ENCODE peak calls at places on chromosomes 3 and 15, in ten cellular contexts. F is sigmoid colon, C is esophagus squamous epithelium, T is heart left ventricle, B is transverse colon, N is adrenal gland, O is ovary, U is stomach, W is body of pancreas, R is A549. Z is an unnamed sample. For H3K4me1, the result is how much of the 10 kb centered on the place peaks cover.

GRCh38 chr15:99052205-99052604 is 44.6 kb upstream of the PGPEP1L start:
- DNase-seq in F (no peak), C (no peak), T (no peak), B (no peak), N (no peak), O (no peak), U (no peak), W (no peak), R (no peak), Z (no peak)

GRCh38 chr3:129493206-129493605 is 35.2 kb upstream of the RHO start:
- DNase-seq in F (no peak), C (no peak), T (no peak), B (no peak), N (no peak), O (no peak), U (no peak), W (no peak), R (no peak), Z (no peak)

GRCh38 chr15:99432271-99433025 is 133.3 kb upstream of the MEF2A start:
- DNase-seq in F (peak), C (no peak), T (peak), B (peak), N (no peak), O (no peak), U (no peak), W (no peak), R (no peak), Z (no peak)

GRCh38 chr3:149377408-149378111 is at the start of gene TM4SF1:
- DNase-seq in F (peak), C (no peak), T (peak), B (peak), N (peak), O (peak), U (peak), W (peak), R (peak), Z (peak)

GRCh38 chr3:46102059-46102779 is 74.9 kb upstream of the XCR1 start:
- DNase-seq in F (no peak), C (no peak), T (no peak), B (no peak), N (no peak), O (no peak), U (no peak), W (no peak), R (no peak), Z (no peak)

GRCh38 chr3:148957586-148957985 is 33.8 kb upstream of the GYG1 start:
- DNase-seq in F (no peak), C (no peak), T (no peak), B (no peak), N (no peak), O (no peak), U (no peak), W (no peak), R (peak), Z (no peak)

GRCh38 chr3:13480340-13481318 is 523 bp downstream of the HDAC11 start:
- DNase-seq in F (peak), C (no peak), T (no peak), B (peak), N (peak), O (peak), U (no peak), W (peak), R (no peak), Z (no peak)

GRCh38 chr15:74543043-74543422 is 2.0 kb downstream of the ARID3B start:
- DNase-seq in F (no peak), C (no peak), T (no peak), B (no peak), N (no peak), O (no peak), U (no peak), W (no peak), R (no peak), Z (no peak)

GRCh38 chr3:53530205-53530604 is 35.8 kb downstream of the CACNA1D start:
- DNase-seq in F (no peak), C (no peak), T (no peak), B (no peak), N (no peak), O (no peak), U (no peak), W (no peak), R (no peak), Z (no peak)

GRCh38 chr3:130459944-130460343 is 57.0 kb upstream of the COL6A6 start:
- DNase-seq in F (no peak), C (no peak), T (no peak), B (no peak), N (no peak), O (no peak), U (no peak), W (no peak), R (no peak), Z (no peak)

GRCh38 chr3:5141760-5142159 is 19.7 kb downstream of the ARL8B start:
- DNase-seq in F (no peak), C (no peak), T (no peak), B (no peak), N (no peak), O (no peak), U (no peak), W (no peak), R (no peak), Z (no peak)

GRCh38 chr15:40594429-40594836 is 384 bp downstream of the KNL1 start:
- DNase-seq in F (peak), C (no peak), T (peak), B (peak), N (peak), O (no peak), U (no peak), W (peak), R (peak), Z (no peak)
- TF ChIP-seq POLR2A in F (no peak), C (no peak), T (no peak), B (no peak), N (no peak), O (no peak), U (no peak), W (no peak), R (no peak), Z (no peak)

DNA sequence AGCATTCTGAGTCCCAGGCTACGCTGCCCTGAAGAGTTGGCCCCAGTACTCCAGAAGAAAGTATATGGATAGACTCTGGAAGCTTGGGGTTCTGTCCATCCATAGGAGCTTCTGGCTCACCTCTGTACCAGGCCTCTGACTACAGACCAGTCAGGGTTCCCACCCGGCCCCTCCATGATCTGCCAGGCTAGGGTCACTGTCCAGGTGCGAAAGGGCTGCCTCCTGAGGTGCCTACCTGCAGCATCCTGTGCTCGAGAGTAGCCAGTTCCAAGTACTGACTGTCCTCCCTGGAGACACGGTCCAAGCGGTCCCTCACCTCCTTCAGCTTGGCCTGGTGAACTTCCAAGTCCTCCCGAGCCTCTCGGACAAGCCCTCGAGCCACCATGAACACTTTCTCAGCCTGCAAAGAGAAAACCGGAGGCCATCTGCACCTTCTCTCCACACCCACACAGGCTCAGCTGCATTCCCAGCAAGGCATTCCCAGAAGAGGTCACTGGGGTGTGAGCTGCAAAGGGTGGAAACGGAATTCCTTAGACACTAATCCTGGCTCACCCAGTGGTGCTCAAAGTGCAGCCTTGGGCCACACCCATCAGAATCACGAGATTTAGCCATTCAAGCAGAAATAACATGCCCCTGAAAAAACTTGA is 3.7 kb upstream of the PLXNB1 start:
- DNase-seq in F (peak), C (no peak), T (no peak), B (peak), N (no peak), O (no peak), U (peak), W (no peak), R (no peak), Z (no peak)
- H3K4me3 ChIP-seq in F (no peak), C (peak), T (no peak), B (no peak), N (no peak), O (no peak), U (no peak), W (no peak), R (no peak), Z (peak)

DNA sequence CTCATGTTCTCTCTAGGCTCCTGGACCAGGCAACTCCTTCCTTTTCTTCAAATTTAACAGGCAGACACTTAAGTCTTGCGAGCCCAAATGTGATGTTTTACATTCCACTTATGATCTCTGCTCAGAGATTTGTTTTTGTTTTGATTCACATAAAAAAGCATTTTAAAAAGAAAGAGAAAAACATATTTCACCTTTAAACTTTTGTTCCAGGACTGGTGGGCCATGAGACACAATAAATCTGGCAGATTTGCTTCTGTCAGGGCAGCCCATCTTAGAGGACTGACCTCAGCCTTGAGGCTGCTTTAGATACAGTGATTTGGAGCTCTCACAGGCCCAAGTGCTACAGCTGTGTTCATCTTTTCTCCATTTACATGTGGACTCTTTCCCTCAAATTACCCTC is 52.0 kb downstream of the CMSS1 start:
- DNase-seq in F (no peak), C (no peak), T (no peak), B (no peak), N (peak), O (peak), U (no peak), W (no peak), R (no peak), Z (no peak)
- H3K4me1 ChIP-seq in F (half or more), C (half or more), T (under half), B (under half), N (under half), O (under half), U (under half), W (under half), R (under half), Z (under half)

GRCh38 chr15:87977907-87978306 is 278.6 kb downstream of the NTRK3 start:
- DNase-seq in F (no peak), C (no peak), T (no peak), B (no peak), N (no peak), O (no peak), U (no peak), W (no peak), R (no peak), Z (no peak)
- TF ChIP-seq POLR2A in F (no peak), C (no peak), T (no peak), B (no peak), N (no peak), O (no peak), U (no peak), W (no peak), R (no peak), Z (no peak)

GRCh38 chr3:187936676-187937075 is 191.4 kb upstream of the BCL6 start:
- DNase-seq in F (no peak), C (no peak), T (no peak), B (no peak), N (no peak), O (no peak), U (no peak), W (no peak), R (no peak), Z (no peak)

GRCh38 chr3:187942658-187943241 is 197.5 kb upstream of the BCL6 start:
- DNase-seq in F (no peak), C (no peak), T (no peak), B (no peak), N (no peak), O (no peak), U (no peak), W (no peak), R (no peak), Z (no peak)

GRCh38 chr3:187941848-187942194 is 196.6 kb upstream of the BCL6 start:
- DNase-seq in F (no peak), C (no peak), T (no peak), B (no peak), N (no peak), O (no peak), U (no peak), W (no peak), R (no peak), Z (no peak)

GRCh38 chr3:187941135-187941847 is 196.0 kb upstream of the BCL6 start:
- DNase-seq in F (no peak), C (no peak), T (no peak), B (no peak), N (no peak), O (no peak), U (no peak), W (no peak), R (no peak), Z (no peak)

DNA sequence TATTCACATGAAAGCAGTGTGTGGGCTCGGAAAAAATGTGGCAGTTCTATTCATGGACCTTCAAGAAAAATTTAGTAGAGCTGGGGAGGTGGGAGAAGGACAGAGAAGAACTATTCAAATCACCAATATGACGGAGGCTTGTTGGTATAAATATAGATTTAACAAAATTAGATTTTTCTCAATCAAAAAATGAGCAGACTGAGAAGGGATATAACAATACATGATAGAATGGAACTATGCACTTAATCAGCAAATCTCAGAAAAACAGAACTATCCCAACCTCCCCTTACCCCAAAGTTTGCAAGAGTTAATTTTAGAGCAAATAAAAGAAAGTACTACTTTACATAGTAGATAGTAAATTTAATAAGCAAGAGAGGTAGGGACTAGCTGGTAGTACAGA is 194.6 kb upstream of the BCL6 start:
- DNase-seq in F (no peak), C (no peak), T (no peak), B (no peak), N (no peak), O (no peak), U (no peak), W (no peak), R (no peak), Z (no peak)
- H3K4me3 ChIP-seq in F (no peak), C (no peak), T (no peak), B (no peak), N (no peak), O (no peak), U (no peak), W (no peak), R (no peak), Z (no peak)

GRCh38 chr3:42855219-42855546 is 20.5 kb downstream of the CYP8B1 start:
- DNase-seq in F (no peak), C (no peak), T (no peak), B (no peak), N (no peak), O (no peak), U (no peak), W (no peak), R (no peak), Z (no peak)

GRCh38 chr3:42853056-42853455 is 22.6 kb downstream of the CYP8B1 start:
- DNase-seq in F (no peak), C (no peak), T (no peak), B (no peak), N (no peak), O (no peak), U (no peak), W (no peak), R (no peak), Z (no peak)

GRCh38 chr3:42855547-42856380 is 19.9 kb downstream of the CYP8B1 start:
- DNase-seq in F (no peak), C (no peak), T (no peak), B (no peak), N (no peak), O (no peak), U (no peak), W (no peak), R (no peak), Z (no peak)

GRCh38 chr3:42853739-42854302 is 21.9 kb downstream of the CYP8B1 start:
- DNase-seq in F (no peak), C (no peak), T (no peak), B (no peak), N (peak), O (no peak), U (no peak), W (no peak), R (no peak), Z (no peak)

GRCh38 chr3:42856544-42856943 is 19.1 kb downstream of the CYP8B1 start:
- DNase-seq in F (no peak), C (no peak), T (no peak), B (no peak), N (no peak), O (no peak), U (no peak), W (no peak), R (no peak), Z (no peak)
- H3K4me1 ChIP-seq in F (under half), C (under half), T (under half), B (under half), N (under half), O (under half), U (under half), W (under half), R (under half), Z (under half)